ENCODE peak calls at places on chromosomes 13 and 19, in ten cellular contexts. N, A, T, M, Y, B, I, U, Q and W are unnamed samples.

GRCh38 chr19:14432817-14433453 is at the start of gene PKN1:
- DNase-seq in N (peak; percentile 72), A (peak; percentile 46), T (peak; percentile 53), M (no peak), Y (no peak), B (no peak), I (peak; percentile 69), U (no peak), Q (peak; percentile 48), W (peak; percentile 23)

GRCh38 chr13:28679628-28680027 is 20.7 kb downstream of the POMP start:
- DNase-seq in N (no peak), A (peak; percentile 35), T (no peak), M (no peak), Y (no peak), B (no peak), I (no peak), U (no peak), Q (peak; percentile 47), W (peak; percentile 0)

GRCh38 chr19:991174-991931 is 7.2 kb downstream of the WDR18 start:
- DNase-seq in N (peak; percentile 91), A (peak; percentile 6), T (no peak), M (no peak), Y (no peak), B (no peak), I (peak; percentile 18), U (no peak), Q (no peak), W (no peak)

GRCh38 chr19:5321851-5322681 is 18.5 kb downstream of the PTPRS start:
- DNase-seq in N (peak; percentile 50), A (no peak), T (no peak), M (no peak), Y (no peak), B (no peak), I (no peak), U (no peak), Q (no peak), W (no peak)

GRCh38 chr19:41638624-41639023 is 11.8 kb upstream of the CEACAM4 start:
- DNase-seq in N (no peak), A (no peak), T (no peak), M (no peak), Y (no peak), B (no peak), I (no peak), U (no peak), Q (no peak), W (no peak)

GRCh38 chr13:84870190-84870589 is 929.0 kb downstream of the SLITRK6 start:
- DNase-seq in N (peak; percentile 25), A (peak; percentile 60), T (no peak), M (no peak), Y (no peak), B (no peak), I (no peak), U (no peak), Q (no peak), W (no peak)

GRCh38 chr13:109146912-109147624 is 517.7 kb downstream of the MYO16 start:
- DNase-seq in N (no peak), A (peak; percentile 95), T (no peak), M (no peak), Y (no peak), B (no peak), I (no peak), U (peak; percentile 69), Q (peak; percentile 30), W (no peak)

GRCh38 chr19:33724021-33724722 is 72.5 kb upstream of the KCTD15 start:
- DNase-seq in N (no peak), A (no peak), T (no peak), M (no peak), Y (no peak), B (no peak), I (no peak), U (no peak), Q (no peak), W (no peak)

GRCh38 chr13:42283574-42283973 is 11.6 kb downstream of the AKAP11 start:
- DNase-seq in N (no peak), A (no peak), T (no peak), M (no peak), Y (no peak), B (no peak), I (no peak), U (no peak), Q (no peak), W (no peak)

GRCh38 chr19:40499320-40499719 is 32.5 kb downstream of the SPTBN4 start:
- DNase-seq in N (no peak), A (no peak), T (no peak), M (no peak), Y (no peak), B (no peak), I (no peak), U (no peak), Q (no peak), W (no peak)

GRCh38 chr19:17107546-17108452 is 32.2 kb downstream of the MYO9B start:
- DNase-seq in N (no peak), A (peak; percentile 99), T (no peak), M (no peak), Y (peak; percentile 79), B (peak; percentile 96), I (peak; percentile 81), U (peak; percentile 71), Q (peak; percentile 95), W (no peak)

GRCh38 chr13:27302643-27303262 is 32.1 kb downstream of the RASL11A start:
- DNase-seq in N (no peak), A (no peak), T (no peak), M (no peak), Y (no peak), B (no peak), I (no peak), U (no peak), Q (no peak), W (no peak)

GRCh38 chr13:61664821-61665705 is 249.4 kb upstream of the PCDH20 start:
- DNase-seq in N (no peak), A (peak; percentile 61), T (no peak), M (no peak), Y (no peak), B (no peak), I (no peak), U (no peak), Q (peak; percentile 1), W (peak; percentile 23)

GRCh38 chr19:24065865-24066604 is 21.0 kb upstream of the ZNF254 start:
- DNase-seq in N (no peak), A (no peak), T (no peak), M (no peak), Y (no peak), B (no peak), I (no peak), U (no peak), Q (no peak), W (no peak)

GRCh38 chr13:41905600-41906254 is 55.2 kb downstream of the VWA8 start:
- DNase-seq in N (no peak), A (peak; percentile 54), T (no peak), M (no peak), Y (no peak), B (no peak), I (no peak), U (no peak), Q (peak; percentile 84), W (no peak)

GRCh38 chr13:46559272-46559805 is 6.4 kb downstream of the LRCH1 start:
- DNase-seq in N (no peak), A (no peak), T (no peak), M (no peak), Y (no peak), B (no peak), I (no peak), U (no peak), Q (no peak), W (no peak)